ENCODE peak calls at places on chromosomes 5 and 9, in nine cellular contexts. X, C, F, A, L, N, G, E and Y are unnamed samples.

GRCh38 chr5:132055808-132056609 is 4.4 kb upstream of the IL3 start:
- DNase-seq in C (peak), G (peak), A (no peak), E (no peak), L (no peak), F (no peak), N (no peak), X (peak), Y (no peak)

GRCh38 chr5:126525630-126526245 is 69.3 kb downstream of the ALDH7A1 start:
- DNase-seq in X (peak), N (no peak), A (no peak), E (no peak), F (peak), L (no peak), C (no peak), G (no peak), Y (no peak)

GRCh38 chr5:39437469-39437868 is 12.7 kb upstream of the DAB2 start:
- DNase-seq in G (no peak), A (no peak), X (no peak), L (no peak), F (peak), N (no peak), E (no peak), C (no peak), Y (no peak)

GRCh38 chr9:8874482-8874881 is 1074.9 kb upstream of the DMAC1 start:
- DNase-seq in X (no peak), C (no peak), N (no peak), L (no peak), F (no peak), A (no peak), G (no peak), E (no peak), Y (no peak)

GRCh38 chr5:103256178-103256577 is 2.4 kb upstream of the MACIR start:
- DNase-seq in G (no peak), L (no peak), E (no peak), C (no peak), A (peak), X (no peak), N (no peak), F (no peak), Y (no peak)

GRCh38 chr9:91159664-91160121 is 202.0 kb downstream of the AUH start:
- DNase-seq in X (no peak), G (no peak), E (no peak), N (no peak), A (no peak), C (no peak), F (no peak), L (peak), Y (no peak)

GRCh38 chr5:157857821-157858526 is 971 bp downstream of the CLINT1 start:
- DNase-seq in L (no peak), N (peak), A (peak), E (no peak), X (no peak), F (peak), C (no peak), G (no peak), Y (no peak)

GRCh38 chr9:38700695-38701094 is 19.2 kb downstream of the FAM240B start:
- DNase-seq in E (peak), X (no peak), A (peak), F (peak), G (no peak), C (no peak), N (no peak), L (no peak), Y (no peak)

GRCh38 chr5:175638305-175638704 is 19.6 kb upstream of the HRH2 start:
- DNase-seq in N (no peak), A (no peak), F (no peak), G (no peak), C (no peak), E (no peak), L (no peak), X (no peak), Y (no peak)

GRCh38 chr9:33452828-33453271 is 5.5 kb upstream of the AQP3 start:
- DNase-seq in E (peak), F (peak), G (peak), L (peak), X (peak), C (no peak), N (peak), A (peak), Y (peak)
- TF ChIP-seq CTCF in E (no peak), F (peak), G (peak), L (peak), X (peak), C (peak), N (peak), A (peak), Y (peak)

GRCh38 chr5:167381457-167381856 is 910.0 kb upstream of the WWC1 start:
- DNase-seq in F (no peak), C (no peak), E (no peak), X (no peak), N (no peak), L (no peak), A (no peak), G (no peak), Y (no peak)
- TF ChIP-seq CTCF in F (no peak), C (no peak), E (no peak), X (no peak), N (no peak), L (no peak), A (no peak), G (no peak), Y (no peak)

DNA sequence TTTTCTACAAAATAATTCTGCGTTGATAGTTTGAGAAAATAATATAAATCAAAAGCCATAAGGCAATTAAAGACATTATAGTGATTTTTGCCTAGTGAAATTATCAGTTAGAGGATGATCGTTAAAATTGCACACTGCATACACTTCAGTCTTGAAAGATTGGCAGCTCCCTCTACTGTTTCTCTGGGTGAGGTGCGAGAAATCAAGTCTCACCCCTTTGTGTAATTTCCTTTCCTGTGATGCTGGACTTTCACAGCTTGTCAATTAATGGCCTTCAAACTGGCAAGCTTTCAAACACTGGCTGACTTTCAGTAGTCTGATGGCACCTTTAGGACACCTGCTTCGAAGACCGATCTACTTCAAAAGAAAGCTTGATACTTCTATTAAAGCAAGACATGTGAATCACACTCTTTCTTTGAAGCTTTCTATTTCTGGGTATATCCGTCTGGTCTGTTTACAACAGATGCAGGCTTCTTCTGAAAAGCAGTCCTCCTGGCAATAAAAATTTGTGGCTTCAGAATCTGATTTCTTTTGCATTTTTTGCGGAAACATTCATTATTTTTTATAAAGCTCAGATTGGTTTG is 706.8 kb upstream of the PTPRD start:
- DNase-seq in A (peak), F (peak), X (peak), E (no peak), G (peak), C (no peak), L (no peak), N (peak), Y (no peak)
- TF ChIP-seq CTCF in A (peak), F (peak), X (peak), E (peak), G (peak), C (no peak), L (peak), N (peak), Y (peak)

DNA sequence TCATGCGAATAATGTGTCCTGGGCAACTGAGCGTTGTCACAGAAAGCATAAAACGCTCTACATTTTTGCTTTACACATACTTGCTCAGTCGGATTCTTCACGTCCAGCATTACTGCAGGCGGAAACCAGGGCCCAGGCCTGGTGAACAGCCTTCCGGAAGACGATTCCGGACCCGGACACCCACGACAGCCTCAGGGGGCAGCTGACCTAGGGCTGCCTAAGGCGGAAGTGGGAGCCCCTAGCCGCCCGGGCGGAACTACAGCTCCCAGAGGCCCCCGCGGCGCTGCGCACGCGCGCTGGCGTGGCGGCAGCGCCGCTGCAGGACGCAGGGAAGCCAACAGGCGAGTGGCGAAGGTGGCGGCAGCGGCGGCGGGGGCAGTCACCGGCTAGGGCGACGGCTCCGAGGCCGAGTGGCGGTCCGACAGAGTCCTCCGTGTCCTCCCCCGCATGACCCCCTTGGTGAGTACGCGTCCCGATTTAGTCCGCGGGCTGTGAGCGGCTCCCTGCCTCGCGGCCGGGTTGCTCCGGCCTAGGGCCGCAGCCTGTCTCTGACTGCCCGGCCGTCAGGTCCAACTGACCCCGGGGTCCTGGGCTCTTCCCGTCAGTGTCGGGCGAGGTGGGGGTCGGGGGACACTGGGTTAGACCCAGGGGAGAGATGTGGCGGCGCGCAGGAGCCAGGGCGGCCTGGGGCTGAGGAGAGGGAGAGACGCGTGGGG is at the start of gene GAPVD1:
- DNase-seq in F (peak), L (peak), A (peak), G (peak), X (peak), E (no peak), N (peak), C (peak), Y (no peak)
- TF ChIP-seq CTCF in F (peak), L (peak), A (peak), G (peak), X (no peak), E (peak), N (peak), C (peak), Y (peak)

GRCh38 chr9:28073278-28073677 is 500.0 kb upstream of the C9orf72 start:
- DNase-seq in N (peak), A (peak), E (no peak), F (peak), L (peak), C (no peak), X (peak), G (peak), Y (peak)
- TF ChIP-seq CTCF in N (peak), A (peak), E (no peak), F (peak), L (no peak), C (no peak), X (peak), G (peak), Y (peak)

GRCh38 chr5:86786955-86787354 is 169.2 kb downstream of the COX7C start:
- DNase-seq in X (no peak), F (no peak), N (no peak), L (no peak), E (no peak), C (no peak), G (no peak), A (no peak), Y (no peak)
- TF ChIP-seq CTCF in X (no peak), F (no peak), N (no peak), L (no peak), E (no peak), C (no peak), G (no peak), A (no peak), Y (no peak)

GRCh38 chr5:86968311-86968753 is 299.4 kb upstream of the RASA1 start:
- DNase-seq in F (peak), E (no peak), G (no peak), N (peak), L (no peak), A (peak), X (peak), C (no peak), Y (peak)
- TF ChIP-seq CTCF in F (peak), E (no peak), G (peak), N (peak), L (peak), A (peak), X (peak), C (no peak), Y (peak)

GRCh38 chr9:88533951-88534455 is 975 bp upstream of the NXNL2 start:
- DNase-seq in A (peak), C (no peak), L (peak), G (peak), F (peak), E (no peak), N (no peak), X (peak), Y (no peak)

GRCh38 chr9:88535932-88536324 is 950 bp downstream of the NXNL2 start:
- DNase-seq in C (no peak), N (no peak), X (no peak), A (no peak), E (no peak), L (no peak), G (no peak), F (no peak), Y (no peak)

GRCh38 chr9:88534456-88535225 is at the start of gene NXNL2:
- DNase-seq in G (peak), X (peak), A (peak), L (peak), N (no peak), F (peak), C (no peak), E (no peak), Y (peak)

GRCh38 chr9:88536951-88537742 is 2.2 kb downstream of the NXNL2 start:
- DNase-seq in A (no peak), X (no peak), G (no peak), L (no peak), C (no peak), N (no peak), E (no peak), F (peak), Y (no peak)

DNA sequence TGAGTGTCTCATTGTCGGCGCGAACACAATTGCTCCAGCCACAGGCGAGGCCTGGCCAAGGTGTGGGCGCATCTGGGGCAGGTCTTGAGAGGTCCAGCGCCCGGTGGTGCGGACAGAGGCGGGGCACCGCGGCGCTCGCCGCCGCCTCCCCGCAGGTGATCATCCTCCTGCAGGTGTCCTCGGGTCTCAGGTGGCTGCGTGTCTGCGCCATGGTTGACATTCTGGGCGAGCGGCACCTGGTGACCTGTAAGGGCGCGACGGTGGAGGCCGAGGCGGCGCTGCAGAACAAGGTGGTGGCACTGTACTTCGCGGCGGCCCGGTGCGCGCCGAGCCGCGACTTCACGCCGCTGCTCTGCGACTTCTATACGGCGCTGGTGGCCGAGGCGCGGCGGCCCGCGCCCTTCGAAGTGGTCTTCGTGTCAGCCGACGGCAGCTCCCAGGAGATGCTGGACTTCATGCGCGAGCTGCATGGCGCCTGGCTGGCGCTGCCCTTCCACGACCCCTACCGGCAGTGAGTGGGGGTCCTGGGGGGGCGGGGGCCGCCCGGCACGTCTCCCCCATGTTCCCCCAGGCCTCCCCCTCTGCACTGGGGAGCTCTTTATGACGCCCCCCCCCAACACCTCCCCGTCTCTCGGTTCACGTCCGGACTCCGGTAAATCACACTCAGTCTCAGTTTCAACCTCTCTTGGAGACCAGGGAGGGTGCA is 401 bp downstream of the NXNL2 start:
- DNase-seq in N (no peak), E (no peak), F (no peak), A (no peak), L (peak), G (peak), C (no peak), X (peak), Y (no peak)
- TF ChIP-seq CTCF in N (no peak), E (no peak), F (peak), A (no peak), L (no peak), G (no peak), C (no peak), X (no peak), Y (peak)

GRCh38 chr9:128998462-128998861 is 29.7 kb downstream of the SH3GLB2 start:
- DNase-seq in L (no peak), A (no peak), F (peak), N (no peak), G (no peak), X (no peak), C (no peak), E (no peak), Y (no peak)
- TF ChIP-seq CTCF in L (no peak), A (no peak), F (no peak), N (no peak), G (no peak), X (no peak), C (no peak), E (no peak), Y (no peak)